ENCODE peak calls at places on chromosomes 16 and 17, in nine cellular contexts. E is Caki2; I is mucosa of descending colon; W is heart right ventricle; O is stimulated activated effector memory CD8-positive, alpha-beta T cell treated with anti-CD3 and anti-CD28 coated beads, Interleukin-12 subunit alpha, Interleukin-12 subunit beta, amount 100 ng/mL, for 72 hours; X is glutamatergic neuron; M is M059J; R is fibroblast of mammary gland; P is NCI-H1048. A is an unnamed sample.

GRCh38 chr17:41917192-41917591 is 1.6 kb downstream of the ACLY start:
- DNase-seq in P (no peak), E (peak; percentile 50), W (no peak), O (no peak), I (no peak), M (peak; percentile 53), X (no peak), R (peak; percentile 85), A (peak; percentile 93)

GRCh38 chr17:38663125-38663751 is 11.5 kb downstream of the EPOP start:
- DNase-seq in I (peak; percentile 67), W (peak; percentile 44), X (peak; percentile 88), R (peak; percentile 18), E (peak; percentile 52), P (peak; percentile 64), M (peak; percentile 59), O (peak; percentile 62), A (no peak)

GRCh38 chr17:72022328-72022727 is 98.5 kb upstream of the SOX9 start:
- DNase-seq in M (no peak), O (no peak), X (no peak), I (no peak), R (no peak), E (no peak), P (no peak), W (no peak), A (no peak)

GRCh38 chr17:42536048-42536371 is at the start of gene NAGLU:
- DNase-seq in R (peak; percentile 82), E (peak; percentile 83), O (peak; percentile 94), I (peak; percentile 98), X (peak; percentile 96), P (peak; percentile 75), W (peak; percentile 96), M (peak; percentile 83), A (no peak)

GRCh38 chr16:12214509-12214908 is 238.0 kb downstream of the SNX29 start:
- DNase-seq in O (no peak), P (no peak), I (no peak), W (no peak), R (no peak), M (no peak), X (no peak), E (no peak), A (no peak)

GRCh38 chr17:80999224-81000088 is 7.8 kb downstream of the CHMP6 start:
- DNase-seq in W (no peak), I (peak; percentile 56), R (no peak), X (no peak), O (no peak), P (no peak), E (no peak), M (no peak), A (no peak)

GRCh38 chr16:3149630-3150345 is 15.0 kb downstream of the ZNF213 start:
- DNase-seq in M (no peak), W (peak; percentile 73), P (no peak), I (peak; percentile 86), O (peak; percentile 77), R (peak; percentile 53), E (peak; percentile 80), X (peak; percentile 84), A (no peak)

GRCh38 chr17:47222032-47222431 is 12.9 kb downstream of the MYL4 start:
- DNase-seq in P (no peak), W (no peak), X (no peak), E (no peak), I (no peak), R (no peak), M (no peak), O (no peak), A (no peak)

GRCh38 chr17:83200746-83201145 is 121.3 kb downstream of the METRNL start:
- DNase-seq in X (peak; percentile 8), R (no peak), W (peak; percentile 3), M (no peak), I (peak; percentile 53), E (no peak), P (no peak), O (no peak), A (no peak)

GRCh38 chr16:77584205-77584859 is 138.0 kb upstream of the NUDT7 start:
- DNase-seq in X (peak; percentile 59), W (peak; percentile 35), R (peak; percentile 79), P (no peak), O (no peak), I (no peak), E (peak; percentile 39), M (peak; percentile 70), A (no peak)

GRCh38 chr17:19978803-19979202 is 1.2 kb upstream of the AKAP10 start:
- DNase-seq in I (no peak), O (no peak), W (no peak), P (no peak), R (no peak), M (no peak), X (no peak), E (no peak), A (no peak)

GRCh38 chr16:23865853-23866252 is 30.1 kb downstream of the PRKCB start:
- DNase-seq in E (no peak), O (no peak), W (no peak), X (no peak), M (no peak), I (no peak), R (no peak), P (no peak), A (no peak)

GRCh38 chr16:66695935-66696668 is 441 bp downstream of the CMTM4 start:
- DNase-seq in R (no peak), I (peak; percentile 84), P (no peak), M (peak; percentile 34), O (peak; percentile 67), W (peak; percentile 13), X (peak; percentile 19), E (peak; percentile 35), A (no peak)

GRCh38 chr17:33072421-33073175 is 81.0 kb downstream of the SPACA3 start:
- DNase-seq in W (no peak), R (no peak), P (no peak), X (no peak), I (no peak), O (no peak), M (peak; percentile 90), E (peak; percentile 79), A (no peak)

GRCh38 chr17:6574689-6575595 is 18.6 kb upstream of the PITPNM3 start:
- DNase-seq in W (peak; percentile 49), E (no peak), M (peak; percentile 25), I (no peak), R (peak; percentile 87), X (no peak), P (no peak), O (peak; percentile 64), A (no peak)

GRCh38 chr17:28113269-28113668 is 70.8 kb downstream of the NLK start:
- DNase-seq in I (no peak), O (no peak), W (no peak), X (no peak), M (no peak), E (no peak), R (no peak), P (no peak), A (no peak)

GRCh38 chr17:27756467-27757371 is 43.6 kb downstream of the NOS2 start:
- DNase-seq in P (no peak), W (peak; percentile 37), R (peak; percentile 57), M (peak; percentile 29), I (no peak), E (peak; percentile 12), X (peak; percentile 80), O (peak; percentile 81), A (no peak)

GRCh38 chr17:6793748-6794493 is 17.9 kb downstream of the FBXO39 start:
- DNase-seq in O (no peak), I (no peak), E (no peak), W (no peak), R (no peak), P (no peak), M (no peak), X (no peak), A (no peak)

A was measured in epithelial cell of proximal tubule.